ENCODE peak calls at places on chromosome 12, in nine cellular contexts. One of them, this sample, is unnamed.

GRCh38 chr12:5096241-5096880 is 52.7 kb downstream of the KCNA5 start:
- DNase-seq in HepG2: no peak
- DNase-seq in A549: no peak
- DNase-seq in stomach: no peak
- DNase-seq in H54: peak; percentile 67
- DNase-seq in IMR-90: peak; percentile 92
- DNase-seq in GM12892: no peak
- DNase-seq in transverse colon: no peak
- DNase-seq in HCT116: peak; percentile 4
- DNase-seq in this sample: no peak

GRCh38 chr12:88633312-88633711 is 53.0 kb upstream of the KITLG start:
- DNase-seq in stomach: no peak
- DNase-seq in transverse colon: no peak
- DNase-seq in IMR-90: peak; percentile 18
- DNase-seq in H54: no peak
- DNase-seq in HepG2: no peak
- DNase-seq in GM12892: no peak
- DNase-seq in A549: no peak
- DNase-seq in HCT116: no peak
- DNase-seq in this sample: no peak

GRCh38 chr12:123113038-123113437 is 37.9 kb downstream of the PITPNM2 start:
- DNase-seq in HepG2: no peak
- DNase-seq in stomach: no peak
- DNase-seq in IMR-90: no peak
- DNase-seq in transverse colon: no peak
- DNase-seq in H54: no peak
- DNase-seq in GM12892: no peak
- DNase-seq in HCT116: no peak
- DNase-seq in A549: no peak
- DNase-seq in this sample: peak; percentile 51

GRCh38 chr12:18863769-18864500 is 126.0 kb downstream of the CAPZA3 start:
- DNase-seq in GM12892: no peak
- DNase-seq in H54: no peak
- DNase-seq in IMR-90: no peak
- DNase-seq in HepG2: no peak
- DNase-seq in A549: no peak
- DNase-seq in stomach: no peak
- DNase-seq in HCT116: no peak
- DNase-seq in transverse colon: no peak
- DNase-seq in this sample: no peak

GRCh38 chr12:94831081-94831747 is 172.3 kb downstream of the NDUFA12 start:
- DNase-seq in transverse colon: peak; percentile 56
- DNase-seq in HCT116: no peak
- DNase-seq in stomach: no peak
- DNase-seq in IMR-90: no peak
- DNase-seq in A549: no peak
- DNase-seq in GM12892: peak; percentile 42
- DNase-seq in H54: no peak
- DNase-seq in HepG2: no peak
- DNase-seq in this sample: peak; percentile 17

GRCh38 chr12:105665366-105665765 is 334.9 kb downstream of the C12orf75 start:
- DNase-seq in stomach: no peak
- DNase-seq in A549: no peak
- DNase-seq in IMR-90: no peak
- DNase-seq in HCT116: no peak
- DNase-seq in HepG2: no peak
- DNase-seq in H54: no peak
- DNase-seq in GM12892: no peak
- DNase-seq in transverse colon: no peak
- DNase-seq in this sample: no peak

GRCh38 chr12:20560935-20561334 is 134.2 kb upstream of the SLCO1C1 start:
- DNase-seq in HCT116: no peak
- DNase-seq in HepG2: no peak
- DNase-seq in GM12892: no peak
- DNase-seq in A549: no peak
- DNase-seq in IMR-90: no peak
- DNase-seq in stomach: no peak
- DNase-seq in transverse colon: no peak
- DNase-seq in H54: no peak
- DNase-seq in this sample: no peak

GRCh38 chr12:93163260-93164036 is 214.3 kb upstream of the NUDT4 start:
- DNase-seq in transverse colon: no peak
- DNase-seq in IMR-90: peak; percentile 91
- DNase-seq in HCT116: no peak
- DNase-seq in A549: no peak
- DNase-seq in stomach: no peak
- DNase-seq in HepG2: no peak
- DNase-seq in H54: no peak
- DNase-seq in GM12892: no peak
- DNase-seq in this sample: no peak

GRCh38 chr12:129765719-129766118 is 138.1 kb downstream of the TMEM132D start:
- DNase-seq in H54: no peak
- DNase-seq in stomach: no peak
- DNase-seq in A549: no peak
- DNase-seq in GM12892: no peak
- DNase-seq in transverse colon: no peak
- DNase-seq in HepG2: no peak
- DNase-seq in HCT116: no peak
- DNase-seq in IMR-90: no peak
- DNase-seq in this sample: no peak

GRCh38 chr12:2813573-2814185 is 1.2 kb downstream of the ITFG2 start:
- DNase-seq in transverse colon: peak; percentile 55
- DNase-seq in HepG2: peak; percentile 69
- DNase-seq in HCT116: peak; percentile 41
- DNase-seq in stomach: no peak
- DNase-seq in H54: peak; percentile 61
- DNase-seq in A549: peak; percentile 78
- DNase-seq in GM12892: no peak
- DNase-seq in IMR-90: peak; percentile 69
- DNase-seq in this sample: no peak

GRCh38 chr12:46904406-46905240 is 78.8 kb upstream of the SLC38A4 start:
- DNase-seq in HCT116: no peak
- DNase-seq in transverse colon: no peak
- DNase-seq in A549: no peak
- DNase-seq in H54: no peak
- DNase-seq in HepG2: no peak
- DNase-seq in stomach: no peak
- DNase-seq in GM12892: no peak
- DNase-seq in IMR-90: peak; percentile 27
- DNase-seq in this sample: no peak

GRCh38 chr12:13102481-13103195 is 829 bp downstream of the GSG1 start:
- DNase-seq in H54: no peak
- DNase-seq in HepG2: no peak
- DNase-seq in stomach: no peak
- DNase-seq in IMR-90: peak; percentile 48
- DNase-seq in A549: no peak
- DNase-seq in HCT116: no peak
- DNase-seq in GM12892: no peak
- DNase-seq in transverse colon: no peak
- DNase-seq in this sample: no peak

GRCh38 chr12:823043-823698 is 70.8 kb downstream of the WNK1 start:
- DNase-seq in HepG2: no peak
- DNase-seq in GM12892: no peak
- DNase-seq in HCT116: no peak
- DNase-seq in IMR-90: no peak
- DNase-seq in transverse colon: no peak
- DNase-seq in H54: no peak
- DNase-seq in A549: no peak
- DNase-seq in stomach: no peak
- DNase-seq in this sample: no peak

GRCh38 chr12:93378373-93379310 is 917 bp downstream of the NUDT4 start:
- DNase-seq in GM12892: peak; percentile 48
- DNase-seq in stomach: peak; percentile 37
- DNase-seq in A549: peak; percentile 64
- DNase-seq in H54: peak; percentile 48
- DNase-seq in IMR-90: peak; percentile 72
- DNase-seq in HCT116: no peak
- DNase-seq in transverse colon: peak; percentile 46
- DNase-seq in HepG2: no peak
- DNase-seq in this sample: peak; percentile 59

DNA sequence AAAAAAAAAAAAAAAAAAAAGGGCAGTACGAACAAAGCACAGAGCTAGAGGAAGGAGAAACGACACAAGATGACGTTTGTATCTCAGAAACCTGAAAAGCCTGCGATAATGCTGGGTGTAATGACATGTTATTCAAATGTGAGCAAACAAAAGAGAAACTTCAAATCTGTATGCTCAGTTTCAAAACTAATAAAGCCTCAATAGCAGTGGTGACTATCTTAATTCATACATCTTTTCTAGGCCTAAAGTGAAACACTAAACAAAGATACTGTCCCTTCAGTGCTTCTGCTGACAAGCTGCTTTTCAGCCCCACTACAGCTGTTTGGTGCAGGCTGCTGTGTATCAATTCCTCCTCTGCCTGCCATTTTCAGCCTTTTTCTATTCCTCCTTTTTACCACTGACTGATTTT is 15.8 kb downstream of the ITPR2 start:
- DNase-seq in A549: no peak
- DNase-seq in stomach: no peak
- DNase-seq in HCT116: no peak
- DNase-seq in HepG2: no peak
- DNase-seq in transverse colon: no peak
- DNase-seq in IMR-90: no peak
- DNase-seq in H54: no peak
- DNase-seq in GM12892: no peak
- DNase-seq in this sample: no peak
- TF ChIP-seq POLR2A in A549: no peak
- TF ChIP-seq POLR2A in stomach: no peak
- TF ChIP-seq POLR2A in HCT116: no peak
- TF ChIP-seq POLR2A in HepG2: no peak
- TF ChIP-seq POLR2A in transverse colon: no peak
- TF ChIP-seq POLR2A in IMR-90: no peak
- TF ChIP-seq POLR2A in H54: no peak
- TF ChIP-seq POLR2A in GM12892: no peak
- TF ChIP-seq POLR2A in this sample: no peak

DNA sequence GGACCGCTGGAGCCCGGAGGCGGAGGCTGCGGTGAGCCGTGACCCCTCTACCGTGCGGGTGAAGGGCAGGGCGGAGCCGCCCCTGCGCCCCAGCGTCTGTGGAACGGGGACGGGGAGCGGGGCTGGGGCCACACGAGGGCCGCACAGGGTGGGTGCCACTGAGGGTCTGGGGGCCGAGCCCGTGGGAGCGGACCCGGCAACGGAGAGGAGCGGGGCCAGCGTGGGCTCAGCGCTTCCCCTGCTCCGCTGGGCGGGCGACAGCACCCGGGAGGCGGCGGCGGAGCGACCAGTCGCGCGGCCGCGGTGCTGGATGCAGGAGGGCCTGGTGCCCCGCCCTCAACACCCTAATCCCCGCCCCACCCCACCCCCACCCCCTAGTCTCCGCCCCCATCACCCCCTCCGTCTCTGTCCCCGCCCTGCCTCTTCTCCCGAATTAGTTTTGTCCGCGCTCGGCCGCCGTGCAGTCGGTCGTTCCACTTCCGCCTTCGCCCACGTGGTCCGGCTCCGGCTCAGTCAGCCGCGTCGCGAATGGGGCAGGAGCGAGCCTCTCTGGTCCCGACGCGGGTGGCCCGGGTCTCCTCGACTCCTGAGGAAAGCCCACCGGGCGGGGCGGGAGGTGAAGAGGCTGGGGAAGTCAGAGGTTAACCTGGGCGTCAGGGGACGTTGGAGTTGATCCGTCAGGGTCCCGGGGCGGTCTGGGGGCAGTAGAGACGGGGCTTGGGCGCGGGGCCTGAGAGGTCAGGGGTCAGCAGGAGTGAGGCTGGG is at the start of gene PUS1:
- DNase-seq in HCT116: peak; percentile 86
- DNase-seq in IMR-90: peak; percentile 91
- DNase-seq in transverse colon: peak; percentile 96
- DNase-seq in A549: peak; percentile 97
- DNase-seq in GM12892: peak; percentile 97
- DNase-seq in H54: peak; percentile 98
- DNase-seq in HepG2: peak; percentile 88
- DNase-seq in stomach: peak; percentile 93
- DNase-seq in this sample: peak; percentile 93
- TF ChIP-seq POLR2A in HCT116: peak; percentile 57
- TF ChIP-seq POLR2A in IMR-90: peak; percentile 85
- TF ChIP-seq POLR2A in transverse colon: peak; percentile 78
- TF ChIP-seq POLR2A in A549: peak; percentile 77
- TF ChIP-seq POLR2A in GM12892: peak; percentile 93
- TF ChIP-seq POLR2A in H54: peak; percentile 84
- TF ChIP-seq POLR2A in HepG2: peak; percentile 65
- TF ChIP-seq POLR2A in stomach: no peak
- TF ChIP-seq POLR2A in this sample: no peak

DNA sequence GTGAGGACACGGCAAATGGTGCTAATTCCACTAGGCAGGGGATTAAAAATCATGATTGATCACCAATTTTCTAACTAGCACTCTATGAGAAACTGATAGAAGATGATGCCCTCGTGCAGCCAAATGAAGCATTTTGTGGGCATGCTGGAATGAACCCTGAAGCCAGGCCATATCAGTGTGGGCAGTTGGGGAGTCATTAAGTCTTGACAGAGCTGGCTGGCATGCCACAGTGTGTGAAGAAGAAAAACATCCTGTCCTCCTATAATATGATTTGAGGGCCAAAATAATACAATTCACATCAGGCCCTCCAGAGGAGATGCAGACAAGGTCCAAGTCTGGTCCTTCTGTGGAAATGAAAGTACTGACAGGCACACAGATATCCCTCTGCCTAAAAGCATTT is 107.1 kb downstream of the TMTC1 start:
- DNase-seq in transverse colon: no peak
- DNase-seq in GM12892: no peak
- DNase-seq in HepG2: no peak
- DNase-seq in stomach: no peak
- DNase-seq in H54: no peak
- DNase-seq in A549: no peak
- DNase-seq in HCT116: no peak
- DNase-seq in IMR-90: no peak
- DNase-seq in this sample: no peak
- TF ChIP-seq POLR2A in transverse colon: no peak
- TF ChIP-seq POLR2A in GM12892: no peak
- TF ChIP-seq POLR2A in HepG2: no peak
- TF ChIP-seq POLR2A in stomach: no peak
- TF ChIP-seq POLR2A in H54: no peak
- TF ChIP-seq POLR2A in A549: no peak
- TF ChIP-seq POLR2A in HCT116: no peak
- TF ChIP-seq POLR2A in IMR-90: no peak
- TF ChIP-seq POLR2A in this sample: no peak

DNA sequence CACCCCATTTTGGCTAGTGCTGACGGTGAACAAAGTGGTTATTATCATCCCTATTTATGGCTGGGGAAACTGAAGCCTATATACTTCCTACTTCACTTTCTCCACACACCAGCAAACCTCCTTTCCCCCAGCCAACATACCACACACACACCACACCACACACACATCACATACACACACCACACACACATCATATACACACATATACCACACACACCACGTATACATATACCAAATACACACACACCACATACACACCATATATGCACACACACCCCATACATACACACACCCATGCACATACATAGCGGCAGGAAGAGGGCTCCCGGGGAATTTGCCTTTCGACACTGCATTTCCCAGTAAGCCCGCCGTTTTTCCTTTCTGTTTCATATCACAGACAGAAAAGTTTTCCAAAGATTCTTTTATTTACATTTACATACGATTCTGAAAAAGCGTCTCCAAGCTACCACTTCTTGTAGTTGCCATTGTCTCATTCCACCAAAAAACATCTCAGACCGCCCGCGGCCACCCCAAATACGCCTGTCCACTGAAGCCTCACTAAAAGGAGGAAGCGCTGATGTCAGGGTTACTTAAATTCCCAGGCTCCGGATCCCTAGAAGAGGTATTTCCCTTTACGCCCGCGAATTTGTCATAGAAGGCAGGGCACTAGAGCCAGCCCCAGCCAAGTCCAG is 826 bp upstream of the RAB5B start:
- DNase-seq in H54: no peak
- DNase-seq in transverse colon: peak; percentile 18
- DNase-seq in HCT116: no peak
- DNase-seq in A549: no peak
- DNase-seq in HepG2: no peak
- DNase-seq in GM12892: no peak
- DNase-seq in stomach: no peak
- DNase-seq in IMR-90: peak; percentile 53
- DNase-seq in this sample: no peak
- TF ChIP-seq POLR2A in H54: no peak
- TF ChIP-seq POLR2A in transverse colon: peak; percentile 68
- TF ChIP-seq POLR2A in HCT116: no peak
- TF ChIP-seq POLR2A in A549: peak; percentile 23
- TF ChIP-seq POLR2A in HepG2: no peak
- TF ChIP-seq POLR2A in GM12892: no peak
- TF ChIP-seq POLR2A in stomach: peak; percentile 39
- TF ChIP-seq POLR2A in IMR-90: peak; percentile 84
- TF ChIP-seq POLR2A in this sample: no peak